ENCODE peak calls at places on chromosomes 7 and 10, in seven cellular contexts. C is astrocyte of the cerebellum; P is stimulated activated CD4-positive, alpha-beta T cell treated with anti-CD3 and anti-CD28 coated beads, TNF-alpha, amount 100 ng/mL, for 1 hour; Y is activated T-cell treated with anti-CD3 and anti-CD28 coated beads, Interleukin-2, amount 50 U/mL, for 4 hours; Z is activated CD4-positive, CD25-positive, alpha-beta regulatory T cell; M is OCI-M1; S is dorsolateral prefrontal cortex. E is an unnamed sample.

GRCh38 chr10:64082083-64082482 is 560.9 kb downstream of the REEP3 start:
- DNase-seq in P (no peak), Y (no peak), S (no peak), C (no peak), Z (no peak), M (no peak), E (no peak)

GRCh38 chr7:140060243-140060630 is 2.5 kb downstream of the PARP12 start:
- DNase-seq in Z (no peak), M (no peak), C (no peak), P (no peak), Y (no peak), S (no peak), E (no peak)

GRCh38 chr10:130847170-130847569 is 464.4 kb downstream of the TCERG1L start:
- DNase-seq in S (no peak), C (no peak), Z (no peak), P (no peak), Y (no peak), M (no peak), E (no peak)

GRCh38 chr10:93745411-93746065 is 12.2 kb upstream of the LGI1 start:
- DNase-seq in M (peak; percentile 58), Y (no peak), P (no peak), Z (no peak), S (no peak), C (no peak), E (peak; percentile 31)

GRCh38 chr10:117741524-117741923 is 199.0 kb downstream of the EMX2 start:
- DNase-seq in Y (no peak), S (no peak), C (no peak), Z (no peak), M (no peak), P (no peak), E (no peak)

GRCh38 chr7:131604841-131605279 is 48.4 kb upstream of the PODXL start:
- DNase-seq in M (no peak), Y (no peak), Z (no peak), S (no peak), C (no peak), P (no peak), E (peak; percentile 18)

GRCh38 chr10:82206831-82207230 is 331.8 kb downstream of the NRG3 start:
- DNase-seq in Z (no peak), Y (no peak), S (no peak), C (no peak), M (no peak), P (no peak), E (no peak)

GRCh38 chr10:97774811-97775294 is 3.1 kb upstream of the SFRP5 start:
- DNase-seq in C (no peak), M (no peak), Z (no peak), S (no peak), P (no peak), Y (no peak), E (no peak)

GRCh38 chr7:75879771-75880184 is 944 bp downstream of the RHBDD2 start:
- DNase-seq in Y (no peak), Z (no peak), P (no peak), M (peak; percentile 77), S (no peak), C (peak; percentile 61), E (no peak)

E was measured in stromal cell of bone marrow.